ENCODE peak calls at places on chromosomes 13 and 19, in nine cellular contexts. R is suprapubic skin; S is upper lobe of right lung; L is effector memory CD4-positive, alpha-beta T cell; C is heart right ventricle; A is transverse colon; J is psoas muscle; G is mammary epithelial cell; X is neuronal stem cell. N is an unnamed sample. For H3K4me1, the result is how much of the 10 kb centered on the place peaks cover.

GRCh38 chr13:77919351-77920294 is 992 bp upstream of the EDNRB start:
- DNase-seq in R (peak), S (peak), L (no peak), C (peak), A (peak), J (peak), G (no peak), X (peak), N (no peak)

GRCh38 chr13:110114351-110114750 is 192.6 kb downstream of the COL4A1 start:
- DNase-seq in R (peak), S (no peak), L (no peak), C (no peak), A (no peak), J (no peak), G (no peak), X (no peak), N (no peak)

GRCh38 chr19:44955500-44956439 is 590 bp downstream of the CLPTM1 start:
- DNase-seq in R (peak), S (no peak), L (no peak), C (no peak), A (no peak), J (no peak), G (no peak), X (no peak), N (no peak)

GRCh38 chr13:101139076-101139475 is 277.2 kb downstream of the NALCN start:
- DNase-seq in R (no peak), S (no peak), L (no peak), C (no peak), A (no peak), J (no peak), G (no peak), X (no peak), N (no peak)

GRCh38 chr13:76864259-76864658 is 21.9 kb downstream of the KCTD12 start:
- DNase-seq in R (no peak), S (no peak), L (no peak), C (no peak), A (no peak), J (no peak), G (no peak), X (no peak), N (no peak)

GRCh38 chr19:46366620-46367277 is 19.9 kb downstream of the PPP5C start:
- DNase-seq in R (peak), S (no peak), L (no peak), C (no peak), A (no peak), J (no peak), G (no peak), X (no peak), N (no peak)

GRCh38 chr13:98978280-98978679 is 416 bp upstream of the DOCK9 start:
- DNase-seq in R (no peak), S (no peak), L (no peak), C (no peak), A (no peak), J (no peak), G (peak), X (no peak), N (no peak)

GRCh38 chr13:99087954-99088491 is 110.2 kb upstream of the DOCK9 start:
- DNase-seq in R (no peak), S (peak), L (no peak), C (no peak), A (peak), J (no peak), G (no peak), X (no peak), N (no peak)

GRCh38 chr19:22427587-22428298 is 5.6 kb upstream of the ZNF98 start:
- DNase-seq in R (no peak), S (no peak), L (no peak), C (no peak), A (no peak), J (no peak), G (no peak), X (no peak), N (no peak)

GRCh38 chr13:64997438-64997837 is 2232.7 kb downstream of the PCDH9 start:
- DNase-seq in R (no peak), S (no peak), L (no peak), C (no peak), A (no peak), J (no peak), G (no peak), X (no peak), N (no peak)

GRCh38 chr19:22595918-22596341 is 38.2 kb upstream of the ZNF492 start:
- DNase-seq in R (no peak), S (no peak), L (no peak), C (peak), A (no peak), J (no peak), G (no peak), X (no peak), N (no peak)

DNA sequence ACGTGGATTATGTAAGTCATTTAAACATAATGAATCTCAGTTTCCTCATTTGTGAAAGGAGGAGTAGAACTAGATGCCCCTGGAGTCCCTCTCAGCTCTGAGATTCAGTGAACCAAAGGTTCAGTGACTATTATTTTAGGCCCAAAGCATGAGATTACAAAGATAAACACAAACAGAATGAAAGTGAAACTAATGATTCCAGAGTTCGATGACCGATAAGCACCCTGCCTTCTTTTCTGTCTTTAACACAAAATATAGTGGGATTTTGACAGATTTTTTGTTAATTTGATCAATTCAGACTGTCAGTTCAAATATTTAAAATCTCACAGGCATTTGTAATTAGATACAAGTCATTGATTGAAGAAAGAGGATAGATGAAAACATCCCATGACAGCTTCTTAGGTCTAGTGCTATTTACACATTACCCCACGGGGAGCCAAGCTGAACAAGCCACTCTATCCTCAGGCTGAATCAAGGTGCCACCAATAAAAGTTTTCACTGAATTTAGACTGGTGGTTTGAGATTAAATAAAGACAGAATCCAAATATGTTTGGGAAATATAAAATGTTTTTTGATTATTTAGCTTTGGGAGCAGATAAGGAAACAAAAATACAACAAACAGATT is 64.6 kb upstream of the RAP2A start:
- DNase-seq in R (no peak), S (no peak), L (no peak), C (no peak), A (no peak), J (no peak), G (no peak), X (no peak), N (no peak)
- H3K4me3 ChIP-seq in R (peak), S (peak), L (peak), C (peak), A (no peak), J (peak), G (peak), X (no peak), N (peak)

GRCh38 chr13:111926501-111927180 is 140.3 kb upstream of the SOX1 start:
- DNase-seq in R (peak), S (peak), L (no peak), C (no peak), A (no peak), J (no peak), G (no peak), X (no peak), N (no peak)

GRCh38 chr13:111925146-111925875 is 141.6 kb upstream of the SOX1 start:
- DNase-seq in R (peak), S (peak), L (no peak), C (no peak), A (no peak), J (no peak), G (no peak), X (no peak), N (no peak)

GRCh38 chr13:111927181-111927540 is 139.8 kb upstream of the SOX1 start:
- DNase-seq in R (peak), S (peak), L (no peak), C (no peak), A (no peak), J (no peak), G (no peak), X (no peak), N (no peak)

GRCh38 chr13:111924676-111925075 is 142.3 kb upstream of the SOX1 start:
- DNase-seq in R (peak), S (no peak), L (no peak), C (no peak), A (no peak), J (no peak), G (no peak), X (no peak), N (no peak)

DNA sequence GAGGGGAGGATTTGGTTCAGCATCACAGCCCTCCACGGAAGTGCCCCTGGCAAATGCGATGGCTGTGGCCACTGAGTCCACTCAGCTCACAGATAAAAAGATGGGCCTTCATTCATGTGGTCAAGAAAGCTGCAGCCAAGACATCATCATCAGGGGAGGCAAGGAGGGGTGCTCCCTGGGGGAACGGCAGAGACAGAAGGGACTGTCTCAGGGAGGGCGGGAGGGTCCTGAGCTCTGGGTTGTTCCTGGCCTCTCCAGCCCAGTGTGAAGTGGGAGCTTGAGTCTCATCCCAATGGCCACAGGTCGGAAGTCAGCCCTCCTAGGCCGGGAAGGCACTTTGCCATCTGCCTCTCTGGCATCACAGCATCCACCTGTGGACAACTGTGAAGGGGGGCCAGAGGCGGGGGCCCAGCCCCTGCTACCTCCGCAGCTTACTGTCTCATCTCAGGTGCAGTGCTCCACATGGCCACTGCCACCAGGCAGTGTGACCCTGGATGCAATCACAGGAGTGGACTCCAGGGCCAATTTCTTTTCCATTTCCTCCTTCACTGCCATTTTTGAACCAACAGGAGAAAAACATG is 137.8 kb upstream of the SOX1 start:
- DNase-seq in R (peak), S (peak), L (no peak), C (no peak), A (no peak), J (no peak), G (no peak), X (no peak), N (no peak)
- H3K27ac ChIP-seq in R (no peak), S (no peak), L (no peak), C (no peak), A (no peak), J (no peak), G (no peak), X (no peak), N (no peak)

GRCh38 chr19:4861147-4861546 is 6.3 kb downstream of the PLIN3 start:
- DNase-seq in R (no peak), S (no peak), L (no peak), C (no peak), A (peak), J (no peak), G (no peak), X (no peak), N (no peak)
- H3K4me1 ChIP-seq in R (under half), S (under half), L (under half), C (under half), A (under half), J (under half), G (under half), X (under half), N (under half)

DNA sequence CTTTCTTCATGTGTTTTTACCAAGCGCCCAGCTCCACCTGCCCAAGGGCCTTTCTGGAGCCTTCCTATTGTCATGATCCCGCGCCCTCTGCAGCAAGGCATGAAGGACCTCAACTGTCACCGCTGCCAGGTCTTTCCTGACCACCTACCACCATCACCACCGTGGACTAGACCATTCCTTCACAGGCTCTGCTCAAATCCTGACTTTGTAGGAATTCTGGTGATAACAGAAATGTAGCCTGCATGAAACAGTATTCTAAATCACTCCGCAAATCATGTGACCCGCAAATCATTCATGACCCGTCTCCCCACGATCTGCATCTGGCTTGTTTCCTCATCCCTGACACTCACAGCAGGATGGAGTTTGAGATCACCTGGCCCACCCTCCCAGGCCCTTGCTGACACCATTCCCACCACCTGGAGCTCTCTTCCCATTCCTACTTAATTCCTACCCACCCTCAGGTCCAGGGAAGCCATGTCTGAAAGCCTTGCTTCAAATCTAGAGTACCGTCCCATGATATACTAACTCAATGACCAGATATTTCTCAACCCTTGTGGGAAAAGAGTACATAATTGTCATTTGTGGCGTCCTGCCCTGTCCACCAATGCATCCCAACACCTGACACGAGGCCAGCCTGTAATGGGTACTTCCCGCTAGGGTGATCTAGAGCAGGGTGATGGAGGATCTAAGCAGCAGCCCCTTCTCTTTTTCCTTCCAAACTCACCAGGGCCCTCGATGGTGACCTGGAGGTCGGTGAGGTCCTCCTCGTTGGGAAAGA is 1.3 kb downstream of the UBE2S start:
- DNase-seq in R (no peak), S (no peak), L (no peak), C (no peak), A (no peak), J (peak), G (no peak), X (no peak), N (no peak)
- H3K4me3 ChIP-seq in R (peak), S (peak), L (peak), C (peak), A (no peak), J (peak), G (peak), X (peak), N (peak)

GRCh38 chr19:13043285-13043684 is 48.0 kb downstream of the NFIX start:
- DNase-seq in R (no peak), S (no peak), L (no peak), C (no peak), A (no peak), J (peak), G (no peak), X (no peak), N (no peak)
- H3K27ac ChIP-seq in R (peak), S (no peak), L (no peak), C (peak), A (no peak), J (peak), G (no peak), X (no peak), N (no peak)

DNA sequence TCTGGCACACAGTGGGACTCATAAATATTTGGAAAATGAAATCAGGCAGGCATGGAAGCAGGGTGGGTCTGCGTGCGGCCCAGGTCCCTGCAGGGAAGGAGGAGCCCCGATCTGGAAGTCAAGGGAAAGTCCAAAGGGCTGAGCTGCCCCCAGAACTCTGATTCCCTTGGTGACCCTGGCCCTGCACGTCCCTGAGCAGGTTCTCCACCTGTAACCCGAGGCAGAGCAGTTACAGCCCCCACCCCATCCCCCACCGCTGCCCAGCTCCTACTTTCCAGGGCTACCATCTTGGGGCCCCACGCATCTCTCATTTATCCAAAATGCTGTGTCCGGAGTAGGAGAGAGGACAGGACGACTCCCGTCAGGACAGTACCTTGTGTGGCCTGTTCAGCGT is 2.1 kb downstream of the PLEKHF1 start:
- DNase-seq in R (no peak), S (peak), L (no peak), C (no peak), A (no peak), J (no peak), G (no peak), X (no peak), N (no peak)
- H3K4me1 ChIP-seq in R (half or more), S (half or more), L (under half), C (under half), A (under half), J (half or more), G (half or more), X (under half), N (half or more)

GRCh38 chr19:40690050-40690698 is at the start of gene NUMBL:
- DNase-seq in R (no peak), S (no peak), L (no peak), C (no peak), A (no peak), J (no peak), G (no peak), X (peak), N (no peak)
- H3K4me3 ChIP-seq in R (peak), S (peak), L (peak), C (peak), A (peak), J (peak), G (peak), X (peak), N (peak)

GRCh38 chr13:75446874-75447273 is 35.1 kb downstream of the TBC1D4 start:
- DNase-seq in R (no peak), S (no peak), L (no peak), C (no peak), A (no peak), J (no peak), G (no peak), X (no peak), N (no peak)
- H3K27ac ChIP-seq in R (no peak), S (no peak), L (no peak), C (peak), A (no peak), J (peak), G (no peak), X (no peak), N (no peak)